ENCODE peak calls at places on chromosomes 11 and 22, in ten cellular contexts. A is lower leg skin, X is BE2C, B is sigmoid colon, U is fibroblast of pulmonary artery, D is WTC11, P is BJ, K is tibial nerve, Q is GM23338, Z is GM06990. T is an unnamed sample.

GRCh38 chr11:115580927-115581680 is 76.9 kb upstream of the CADM1 start:
- DNase-seq in A (no peak), X (peak), B (no peak), U (no peak), D (no peak), P (peak), K (peak), Q (no peak), Z (no peak), T (no peak)

GRCh38 chr11:73971175-73971719 is 11.4 kb downstream of the UCP2 start:
- DNase-seq in A (no peak), X (no peak), B (no peak), U (no peak), D (no peak), P (no peak), K (no peak), Q (no peak), Z (no peak), T (no peak)

GRCh38 chr11:67022961-67023956 is at the start of gene SYT12:
- DNase-seq in A (no peak), X (no peak), B (no peak), U (peak), D (peak), P (no peak), K (no peak), Q (peak), Z (no peak), T (no peak)

GRCh38 chr11:33412231-33412630 is 155.1 kb downstream of the HIPK3 start:
- DNase-seq in A (no peak), X (no peak), B (no peak), U (no peak), D (no peak), P (no peak), K (no peak), Q (no peak), Z (no peak), T (no peak)

GRCh38 chr11:46845440-46845739 is 690 bp downstream of the CKAP5 start:
- DNase-seq in A (no peak), X (no peak), B (no peak), U (no peak), D (no peak), P (no peak), K (no peak), Q (no peak), Z (no peak), T (no peak)

GRCh38 chr11:65867284-65868071 is 5.1 kb downstream of the EFEMP2 start:
- DNase-seq in A (no peak), X (peak), B (no peak), U (no peak), D (peak), P (no peak), K (no peak), Q (peak), Z (no peak), T (no peak)

GRCh38 chr22:38419121-38419863 is 35.7 kb downstream of the KCNJ4 start:
- DNase-seq in A (no peak), X (no peak), B (no peak), U (no peak), D (no peak), P (no peak), K (no peak), Q (no peak), Z (no peak), T (no peak)

GRCh38 chr11:43268786-43269185 is 43.0 kb upstream of the API5 start:
- DNase-seq in A (no peak), X (no peak), B (no peak), U (no peak), D (no peak), P (no peak), K (no peak), Q (peak), Z (no peak), T (no peak)

GRCh38 chr11:45489281-45489906 is 176.0 kb downstream of the CHST1 start:
- DNase-seq in A (no peak), X (no peak), B (peak), U (no peak), D (peak), P (no peak), K (no peak), Q (peak), Z (no peak), T (no peak)

GRCh38 chr11:68632802-68633201 is 51.5 kb upstream of the GAL start:
- DNase-seq in A (no peak), X (peak), B (no peak), U (peak), D (peak), P (no peak), K (no peak), Q (peak), Z (no peak), T (peak)

GRCh38 chr11:74311352-74311926 is at the start of gene P4HA3:
- DNase-seq in A (no peak), X (peak), B (peak), U (peak), D (peak), P (no peak), K (peak), Q (peak), Z (peak), T (no peak)

GRCh38 chr11:11396290-11397042 is 43.4 kb upstream of the CSNK2A3 start:
- DNase-seq in A (no peak), X (no peak), B (no peak), U (peak), D (no peak), P (peak), K (no peak), Q (no peak), Z (no peak), T (peak)

GRCh38 chr11:31799036-31799793 is 11.9 kb downstream of the PAX6 start:
- DNase-seq in A (no peak), X (no peak), B (no peak), U (no peak), D (no peak), P (no peak), K (no peak), Q (peak), Z (no peak), T (no peak)

GRCh38 chr11:9787981-9788521 is 124.2 kb downstream of the SWAP70 start:
- DNase-seq in A (no peak), X (no peak), B (peak), U (peak), D (no peak), P (peak), K (peak), Q (no peak), Z (no peak), T (peak)

GRCh38 chr11:32411937-32412615 is 23.3 kb downstream of the WT1 start:
- DNase-seq in A (no peak), X (no peak), B (no peak), U (no peak), D (no peak), P (no peak), K (no peak), Q (no peak), Z (no peak), T (no peak)

GRCh38 chr11:39247570-39248137 is 2211.8 kb downstream of the LRRC4C start:
- DNase-seq in A (no peak), X (no peak), B (no peak), U (no peak), D (no peak), P (no peak), K (no peak), Q (no peak), Z (no peak), T (no peak)

GRCh38 chr11:95625164-95626017 is 164.2 kb downstream of the FAM76B start:
- DNase-seq in A (no peak), X (no peak), B (no peak), U (no peak), D (no peak), P (no peak), K (no peak), Q (peak), Z (no peak), T (no peak)

GRCh38 chr11:83863272-83863671 is 577.1 kb upstream of the CCDC90B start:
- DNase-seq in A (no peak), X (no peak), B (no peak), U (no peak), D (no peak), P (no peak), K (no peak), Q (no peak), Z (no peak), T (no peak)

GRCh38 chr22:30754971-30755759 is 60.5 kb downstream of the OSBP2 start:
- DNase-seq in A (peak), X (peak), B (peak), U (peak), D (peak), P (peak), K (no peak), Q (peak), Z (no peak), T (peak)

GRCh38 chr11:46345131-46345597 is 2.1 kb upstream of the DGKZ start:
- DNase-seq in A (no peak), X (no peak), B (no peak), U (no peak), D (peak), P (no peak), K (no peak), Q (peak), Z (peak), T (no peak)

GRCh38 chr11:64558065-64558745 is 32.8 kb upstream of the SLC22A12 start:
- DNase-seq in A (no peak), X (no peak), B (peak), U (no peak), D (no peak), P (no peak), K (no peak), Q (peak), Z (no peak), T (no peak)

GRCh38 chr22:48042621-48043395 is 1280.4 kb downstream of the TBC1D22A start:
- DNase-seq in A (no peak), X (no peak), B (no peak), U (no peak), D (no peak), P (no peak), K (no peak), Q (no peak), Z (no peak), T (no peak)

GRCh38 chr22:19457828-19458428 is 10.4 kb upstream of the C22orf39 start:
- DNase-seq in A (no peak), X (no peak), B (no peak), U (no peak), D (no peak), P (no peak), K (no peak), Q (no peak), Z (no peak), T (no peak)

GRCh38 chr11:70716986-70717775 is 318.9 kb downstream of the CTTN start:
- DNase-seq in A (no peak), X (no peak), B (no peak), U (no peak), D (no peak), P (no peak), K (no peak), Q (no peak), Z (no peak), T (no peak)

GRCh38 chr11:2983908-2984307 is 8.2 kb downstream of the NAP1L4 start:
- DNase-seq in A (no peak), X (no peak), B (no peak), U (no peak), D (no peak), P (no peak), K (no peak), Q (no peak), Z (no peak), T (no peak)

GRCh38 chr11:85626496-85626895 is 648 bp downstream of the DLG2 start:
- DNase-seq in A (no peak), X (no peak), B (peak), U (no peak), D (no peak), P (no peak), K (no peak), Q (no peak), Z (no peak), T (no peak)

GRCh38 chr22:48004936-48005335 is 1242.5 kb downstream of the TBC1D22A start:
- DNase-seq in A (no peak), X (no peak), B (no peak), U (no peak), D (no peak), P (no peak), K (no peak), Q (no peak), Z (no peak), T (no peak)

GRCh38 chr11:114061053-114062049 is 1.8 kb downstream of the ZBTB16 start:
- DNase-seq in A (no peak), X (no peak), B (peak), U (peak), D (peak), P (no peak), K (no peak), Q (peak), Z (no peak), T (no peak)

GRCh38 chr11:127182586-127183203 is 182.1 kb upstream of the KIRREL3 start:
- DNase-seq in A (no peak), X (peak), B (no peak), U (no peak), D (no peak), P (no peak), K (no peak), Q (no peak), Z (no peak), T (no peak)

GRCh38 chr11:130772266-130773227 is 143.7 kb downstream of the SNX19 start:
- DNase-seq in A (no peak), X (no peak), B (no peak), U (peak), D (no peak), P (peak), K (peak), Q (no peak), Z (no peak), T (peak)

GRCh38 chr22:41364955-41365354 is 16.8 kb upstream of the TEF start:
- DNase-seq in A (no peak), X (no peak), B (no peak), U (no peak), D (no peak), P (no peak), K (no peak), Q (no peak), Z (no peak), T (no peak)

GRCh38 chr11:15091175-15091574 is 17.8 kb downstream of the CALCB start:
- DNase-seq in A (no peak), X (no peak), B (no peak), U (no peak), D (no peak), P (no peak), K (no peak), Q (no peak), Z (no peak), T (no peak)

GRCh38 chr22:23035557-23036277 is 34.6 kb upstream of the GNAZ start:
- DNase-seq in A (no peak), X (no peak), B (no peak), U (no peak), D (no peak), P (no peak), K (no peak), Q (no peak), Z (no peak), T (no peak)

GRCh38 chr11:501001-501682 is 5.9 kb downstream of the RNH1 start:
- DNase-seq in A (no peak), X (no peak), B (no peak), U (no peak), D (no peak), P (no peak), K (no peak), Q (no peak), Z (no peak), T (no peak)

DNA sequence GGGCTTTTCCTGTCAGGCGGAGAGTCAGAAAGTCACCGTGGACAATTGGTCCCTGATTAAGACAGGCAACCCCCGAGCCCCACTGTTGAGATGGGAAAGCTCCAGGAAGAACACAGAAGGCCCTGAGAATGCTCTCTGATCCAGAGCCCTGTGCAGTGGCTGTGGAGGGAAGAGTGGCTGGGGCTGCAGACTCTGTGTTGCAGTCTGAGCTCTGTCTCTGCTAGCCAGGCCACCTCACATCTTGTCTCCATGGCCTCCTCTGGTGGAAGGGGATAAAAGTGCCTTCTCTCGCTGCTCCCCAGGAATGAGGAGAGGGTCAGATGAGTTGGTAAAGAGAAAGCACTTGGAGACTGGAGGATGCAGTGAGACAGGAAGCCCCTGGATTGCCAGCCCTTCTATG is 141.2 kb downstream of the CEP164 start:
- DNase-seq in A (no peak), X (no peak), B (peak), U (no peak), D (peak), P (no peak), K (no peak), Q (peak), Z (no peak), T (no peak)
- TF ChIP-seq CTCF in A (no peak), X (peak), B (no peak), U (no peak), D (no peak), P (no peak), K (no peak), Q (no peak), Z (peak), T (no peak)

GRCh38 chr22:44003776-44004460 is 20.2 kb upstream of the PARVB start:
- DNase-seq in A (no peak), X (no peak), B (no peak), U (no peak), D (peak), P (no peak), K (no peak), Q (peak), Z (no peak), T (no peak)
- TF ChIP-seq CTCF in A (no peak), X (peak), B (no peak), U (peak), D (no peak), P (peak), K (no peak), Q (peak), Z (no peak), T (no peak)

DNA sequence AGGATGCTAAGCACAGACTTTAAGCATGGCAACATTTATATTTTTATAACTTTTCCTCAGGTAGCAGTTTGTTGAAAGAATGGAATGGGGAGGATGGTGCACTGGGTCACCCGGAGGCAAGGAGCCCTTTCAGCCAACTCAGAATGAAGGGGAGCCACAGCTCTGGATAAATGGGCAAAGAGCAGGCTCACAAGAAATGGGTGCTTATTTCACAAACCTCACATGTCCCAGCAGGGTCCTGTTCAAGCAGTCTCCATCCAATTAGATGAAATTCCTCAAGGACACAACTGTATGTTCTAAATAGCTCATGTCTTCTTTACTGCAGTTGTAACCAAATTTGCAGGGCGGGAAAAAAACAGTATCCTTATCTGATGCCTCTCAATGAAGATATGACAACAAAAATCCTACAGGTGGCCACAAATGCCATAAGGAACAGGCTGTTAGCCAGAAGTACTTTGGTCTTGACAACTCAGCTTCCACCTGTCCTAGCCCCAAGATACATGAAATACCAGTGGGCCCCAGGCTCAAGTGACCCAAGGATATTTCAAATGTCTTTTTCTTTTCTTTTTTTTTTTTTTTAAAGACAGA is 48.2 kb downstream of the MAPK1 start:
- DNase-seq in A (no peak), X (no peak), B (no peak), U (no peak), D (no peak), P (no peak), K (no peak), Q (peak), Z (no peak), T (no peak)
- TF ChIP-seq CTCF in A (no peak), X (no peak), B (no peak), U (no peak), D (no peak), P (no peak), K (no peak), Q (no peak), Z (no peak), T (no peak)

GRCh38 chr11:134391170-134391569 is 20.9 kb downstream of the B3GAT1 start:
- DNase-seq in A (no peak), X (no peak), B (no peak), U (no peak), D (no peak), P (no peak), K (no peak), Q (no peak), Z (no peak), T (no peak)
- TF ChIP-seq CTCF in A (no peak), X (peak), B (no peak), U (no peak), D (peak), P (no peak), K (no peak), Q (peak), Z (peak), T (no peak)

T was measured in AG09319.